ENCODE peak calls at places on chromosome 4, in seven cellular contexts. G, M, A, Y, D, U and S are unnamed samples.

GRCh38 chr4:137968956-137969709 is 273.0 kb downstream of the SLC7A11 start:
- DNase-seq in G (no peak), Y (no peak), U (peak; percentile 39), D (no peak), M (no peak), A (no peak), S (no peak)

GRCh38 chr4:15914291-15914690 is 24.2 kb downstream of the FGFBP1 start:
- DNase-seq in U (no peak), M (no peak), D (no peak), A (no peak), G (no peak), Y (no peak), S (no peak)

GRCh38 chr4:108885211-108885610 is 122.4 kb upstream of the ETNPPL start:
- DNase-seq in D (no peak), G (no peak), U (peak; percentile 11), A (no peak), M (no peak), Y (no peak), S (no peak)

GRCh38 chr4:124177647-124178425 is 534.7 kb downstream of the ANKRD50 start:
- DNase-seq in D (no peak), A (no peak), G (no peak), U (peak; percentile 37), M (no peak), Y (peak; percentile 19), S (no peak)

GRCh38 chr4:82371398-82371972 is 2.3 kb downstream of the HNRNPD start:
- DNase-seq in M (no peak), U (peak; percentile 26), G (no peak), D (no peak), A (no peak), Y (no peak), S (no peak)

GRCh38 chr4:184298255-184298654 is 80.6 kb upstream of the ENPP6 start:
- DNase-seq in U (no peak), A (no peak), Y (no peak), G (no peak), D (no peak), M (no peak), S (no peak)

GRCh38 chr4:83917572-83917971 is 381.7 kb downstream of the GPAT3 start:
- DNase-seq in U (no peak), A (no peak), G (no peak), M (no peak), Y (no peak), D (no peak), S (no peak)

GRCh38 chr4:187618701-187619278 is 376.8 kb upstream of the ZFP42 start:
- DNase-seq in A (no peak), M (no peak), U (no peak), G (no peak), Y (no peak), D (no peak), S (no peak)

GRCh38 chr4:150325872-150326271 is 247.6 kb downstream of the DCLK2 start:
- DNase-seq in G (no peak), M (no peak), Y (no peak), U (no peak), A (no peak), D (no peak), S (no peak)

GRCh38 chr4:118259103-118259502 is 93.7 kb downstream of the PRSS12 start:
- DNase-seq in U (no peak), Y (no peak), G (no peak), D (no peak), A (no peak), M (no peak), S (no peak)